ENCODE peak calls at places on chromosome 6, in seven cellular contexts. O, B, L, J, Z, M and E are unnamed samples.

GRCh38 chr6:96809119-96809518 is 28.2 kb downstream of the GPR63 start:
- DNase-seq in O (no peak), L (no peak), Z (no peak), J (no peak), M (peak), B (no peak), E (no peak)

GRCh38 chr6:14767176-14767575 is 478.7 kb upstream of the JARID2 start:
- DNase-seq in L (no peak), J (no peak), O (no peak), B (no peak), Z (no peak), M (no peak), E (no peak)

GRCh38 chr6:165232277-165232654 is 77.1 kb downstream of the C6orf118 start:
- DNase-seq in L (no peak), O (no peak), J (no peak), Z (no peak), B (no peak), M (no peak), E (no peak)

GRCh38 chr6:25007269-25007699 is 71.5 kb upstream of the RIPOR2 start:
- DNase-seq in Z (no peak), L (no peak), B (no peak), J (no peak), O (no peak), M (no peak), E (no peak)

GRCh38 chr6:79635179-79635578 is 4.0 kb downstream of the SH3BGRL2 start:
- DNase-seq in Z (peak), B (no peak), L (no peak), J (peak), M (peak), O (no peak), E (no peak)

GRCh38 chr6:88609973-88610372 is 353.4 kb downstream of the RNGTT start:
- DNase-seq in O (no peak), Z (no peak), J (no peak), B (no peak), M (no peak), L (no peak), E (no peak)

GRCh38 chr6:15642276-15642675 is 20.6 kb downstream of the DTNBP1 start:
- DNase-seq in L (no peak), B (no peak), O (no peak), J (no peak), Z (no peak), M (no peak), E (no peak)

GRCh38 chr6:36676142-36677058 is 2.1 kb upstream of the CDKN1A start:
- DNase-seq in Z (peak), L (no peak), B (no peak), J (peak), O (peak), M (peak), E (no peak)

GRCh38 chr6:35216832-35217811 is 3.4 kb downstream of the SCUBE3 start:
- DNase-seq in Z (no peak), L (no peak), B (no peak), O (no peak), M (no peak), J (no peak), E (no peak)

GRCh38 chr6:126905917-126906316 is 212.6 kb upstream of the RSPO3 start:
- DNase-seq in B (no peak), J (no peak), Z (peak), L (no peak), O (no peak), M (no peak), E (no peak)

GRCh38 chr6:107794771-107795170 is 29.3 kb downstream of the SCML4 start:
- DNase-seq in J (no peak), M (no peak), L (no peak), Z (no peak), O (no peak), B (no peak), E (no peak)

GRCh38 chr6:43391448-43392031 is 22.1 kb upstream of the ZNF318 start:
- DNase-seq in J (no peak), Z (no peak), B (no peak), O (no peak), M (no peak), L (no peak), E (no peak)

GRCh38 chr6:52341861-52342260 is 20.1 kb upstream of the PAQR8 start:
- DNase-seq in B (no peak), O (no peak), L (no peak), Z (no peak), J (no peak), M (no peak), E (no peak)

GRCh38 chr6:32204268-32204715 is 11.8 kb upstream of the GPSM3 start:
- DNase-seq in L (no peak), Z (no peak), J (no peak), O (no peak), M (no peak), B (no peak), E (no peak)

GRCh38 chr6:56902551-56903464 is 52.1 kb upstream of the BEND6 start:
- DNase-seq in O (peak), L (peak), Z (peak), M (peak), J (peak), B (no peak), E (no peak)

GRCh38 chr6:123213921-123214320 is 217.9 kb downstream of the CLVS2 start:
- DNase-seq in Z (peak), J (no peak), B (no peak), M (no peak), L (no peak), O (no peak), E (no peak)